ENCODE peak calls at places on chromosomes 7 and 10, in five cellular contexts. R, Q, I, E and G are unnamed samples.
A peak's percentile ranks its signal among the peaks of the same experiment; 100 is the strongest.

GRCh38 chr10:131898713-131899112 is 2.1 kb upstream of the PPP2R2D start:
- DNase-seq in R (no peak), E (peak; percentile 23), Q (no peak), I (no peak), G (no peak)

GRCh38 chr7:21086688-21087087 is 300.0 kb upstream of the SP8 start:
- DNase-seq in Q (no peak), E (no peak), I (no peak), R (no peak), G (no peak)

GRCh38 chr10:133528845-133529575 is 1.8 kb downstream of the CYP2E1 start:
- DNase-seq in R (peak; percentile 17), E (no peak), I (no peak), Q (no peak), G (no peak)

GRCh38 chr10:43962346-43963191 is 313.9 kb upstream of the ZNF32 start:
- DNase-seq in E (no peak), Q (no peak), R (peak; percentile 86), I (no peak), G (no peak)

GRCh38 chr10:120433176-120433575 is 23.9 kb upstream of the PLPP4 start:
- DNase-seq in R (no peak), E (no peak), Q (no peak), I (peak; percentile 51), G (no peak)

GRCh38 chr7:131400833-131401593 is 73.3 kb downstream of the MKLN1 start:
- DNase-seq in I (no peak), E (no peak), Q (no peak), R (peak; percentile 31), G (no peak)

GRCh38 chr7:111796671-111797070 is 234.4 kb upstream of the IMMP2L start:
- DNase-seq in R (no peak), Q (no peak), I (no peak), E (no peak), G (no peak)

GRCh38 chr7:79452032-79452494 is 1.4 kb downstream of the MAGI2 start:
- DNase-seq in Q (peak; percentile 85), R (peak; percentile 74), E (peak; percentile 95), I (peak; percentile 76), G (peak; percentile 7)

GRCh38 chr7:81501220-81501619 is 268.6 kb downstream of the HGF start:
- DNase-seq in R (peak; percentile 35), E (no peak), I (peak; percentile 32), Q (no peak), G (peak; percentile 66)

GRCh38 chr7:127396184-127396583 is 3.7 kb upstream of the ZNF800 start:
- DNase-seq in I (no peak), Q (no peak), R (no peak), E (no peak), G (peak; percentile 33)

GRCh38 chr7:158858592-158859503 is 2.5 kb downstream of the DYNC2I1 start:
- DNase-seq in I (no peak), Q (no peak), R (no peak), E (no peak), G (peak; percentile 37)

GRCh38 chr10:90817173-90817889 is 40.5 kb downstream of the HTR7 start:
- DNase-seq in I (no peak), R (no peak), E (no peak), Q (no peak), G (no peak)

GRCh38 chr7:107068156-107068555 is 23.7 kb downstream of the PRKAR2B start:
- DNase-seq in R (peak; percentile 17), I (no peak), Q (no peak), E (no peak), G (no peak)

GRCh38 chr10:60526024-60526585 is 136.4 kb upstream of the ANK3 start:
- DNase-seq in I (no peak), R (no peak), Q (no peak), E (no peak), G (peak; percentile 65)

GRCh38 chr10:43199684-43200537 is 61.7 kb downstream of the CSGALNACT2 start:
- DNase-seq in I (no peak), E (no peak), Q (no peak), R (no peak), G (no peak)

GRCh38 chr10:31314256-31315183 is 4.5 kb upstream of the ZEB1 start:
- DNase-seq in R (no peak), I (no peak), Q (no peak), E (no peak), G (no peak)

GRCh38 chr7:106175507-106175906 is 63.4 kb upstream of the SYPL1 start:
- DNase-seq in E (no peak), Q (no peak), I (no peak), R (no peak), G (no peak)

GRCh38 chr10:124619195-124619594 is 125.0 kb downstream of the FAM53B start:
- DNase-seq in I (peak; percentile 59), Q (no peak), R (no peak), E (no peak), G (no peak)

GRCh38 chr10:62333135-62333889 is 40.9 kb upstream of the ZNF365 start:
- DNase-seq in E (no peak), Q (no peak), I (no peak), R (no peak), G (no peak)

GRCh38 chr7:133958822-133959221 is 168.3 kb upstream of the LRGUK start:
- DNase-seq in E (no peak), Q (no peak), I (no peak), R (no peak), G (no peak)

GRCh38 chr10:112394475-112394875 is 20.6 kb downstream of the ACSL5 start:
- DNase-seq in Q (peak; percentile 47), E (no peak), R (no peak), I (no peak), G (no peak)

GRCh38 chr7:83326223-83326622 is 163.5 kb upstream of the PCLO start:
- DNase-seq in E (no peak), Q (no peak), I (no peak), R (no peak), G (no peak)

GRCh38 chr7:112103246-112103645 is 103.0 kb downstream of the DOCK4 start:
- DNase-seq in I (no peak), E (no peak), Q (no peak), R (no peak), G (no peak)

GRCh38 chr7:33798671-33799325 is 106.5 kb upstream of the BMPER start:
- DNase-seq in R (no peak), I (no peak), E (no peak), Q (no peak), G (no peak)

GRCh38 chr10:104666106-104666505 is 25.0 kb downstream of the SORCS3 start:
- DNase-seq in Q (no peak), I (no peak), R (no peak), E (no peak), G (no peak)

GRCh38 chr10:77422491-77423338 is 214.9 kb downstream of the KCNMA1 start:
- DNase-seq in Q (no peak), E (peak; percentile 50), I (no peak), R (peak; percentile 28), G (no peak)

GRCh38 chr7:45296748-45297147 is 139.2 kb downstream of the RAMP3 start:
- DNase-seq in E (no peak), Q (no peak), R (no peak), I (no peak), G (no peak)

GRCh38 chr10:70404906-70405824 is 1.2 kb downstream of the EIF4EBP2 start:
- DNase-seq in R (peak; percentile 98), I (no peak), E (peak; percentile 84), Q (peak; percentile 69), G (peak; percentile 89)

GRCh38 chr7:145902123-145902522 is 214.5 kb upstream of the CNTNAP2 start:
- DNase-seq in I (no peak), R (no peak), E (no peak), Q (no peak), G (no peak)

GRCh38 chr10:588246-589165 is 101.0 kb downstream of the DIP2C start:
- DNase-seq in Q (no peak), E (peak; percentile 78), R (peak; percentile 53), I (peak; percentile 14), G (no peak)

GRCh38 chr10:24872049-24872789 is 80.2 kb downstream of the PRTFDC1 start:
- DNase-seq in E (no peak), I (no peak), Q (no peak), R (no peak), G (no peak)

GRCh38 chr7:89238156-89238555 is 442.6 kb upstream of the TEX47 start:
- DNase-seq in I (no peak), Q (no peak), R (no peak), E (no peak), G (no peak)

GRCh38 chr7:91912500-91912899 is 28.2 kb upstream of the AKAP9 start:
- DNase-seq in I (no peak), R (peak; percentile 17), Q (no peak), E (no peak), G (peak; percentile 22)